ENCODE peak calls at places on chromosomes 5 and 9, in nine cellular contexts. Z is fibroblast of lung, Y is PC-9, V is neural progenitor cell, D is heart left ventricle, E is cardiac muscle cell, P is dorsolateral prefrontal cortex, N is left ventricle myocardium inferior, U is PC-3. I is an unnamed sample. For H3K27me3, the result is how much of the 10 kb centered on the place peaks cover.

GRCh38 chr5:123807177-123807900 is 295.4 kb downstream of the CSNK1G3 start:
- DNase-seq in E (no peak), N (no peak), Y (no peak), P (no peak), V (peak), Z (no peak), U (peak), D (no peak), I (peak)

GRCh38 chr9:99497641-99498040 is 275.6 kb downstream of the SEC61B start:
- DNase-seq in Y (no peak), Z (no peak), D (no peak), E (no peak), P (no peak), U (peak), V (no peak), N (no peak), I (no peak)

GRCh38 chr5:40383719-40384651 is 295.7 kb upstream of the PTGER4 start:
- DNase-seq in E (peak), Z (peak), D (no peak), V (no peak), Y (peak), P (no peak), U (peak), N (no peak), I (peak)

GRCh38 chr9:708556-709432 is 132.7 kb upstream of the DMRT1 start:
- DNase-seq in P (no peak), E (no peak), V (no peak), Y (no peak), Z (no peak), D (peak), N (no peak), U (no peak), I (no peak)

GRCh38 chr5:82359286-82359685 is 81.1 kb upstream of the RPS23 start:
- DNase-seq in D (no peak), P (no peak), N (no peak), Y (no peak), U (no peak), V (no peak), Z (peak), E (peak), I (peak)

GRCh38 chr5:18305288-18305899 is 671.1 kb downstream of the TAF11L14 start:
- DNase-seq in N (no peak), Z (peak), V (peak), U (peak), Y (peak), P (no peak), E (peak), D (no peak), I (no peak)

GRCh38 chr9:127942152-127943010 is 4.7 kb upstream of the DPM2 start:
- DNase-seq in N (peak), P (peak), Y (peak), U (peak), Z (peak), V (peak), E (peak), D (peak), I (no peak)

GRCh38 chr9:136960212-136960937 is 8.3 kb downstream of the LCN12 start:
- DNase-seq in Z (no peak), V (no peak), N (no peak), Y (no peak), U (no peak), E (no peak), P (no peak), D (no peak), I (no peak)

GRCh38 chr9:3794005-3794404 is 268.2 kb upstream of the RFX3 start:
- DNase-seq in P (no peak), E (peak), Z (peak), D (no peak), Y (no peak), V (peak), U (peak), N (no peak), I (no peak)

GRCh38 chr9:37201581-37201980 is 81.2 kb downstream of the ZCCHC7 start:
- DNase-seq in Y (no peak), E (no peak), D (no peak), U (no peak), N (no peak), Z (no peak), V (peak), P (no peak), I (no peak)

GRCh38 chr5:5005351-5005750 is 134.8 kb upstream of the ADAMTS16 start:
- DNase-seq in V (no peak), D (no peak), Y (no peak), N (no peak), P (no peak), E (no peak), Z (no peak), U (no peak), I (no peak)

GRCh38 chr9:87149794-87150193 is 202.5 kb upstream of the GAS1 start:
- DNase-seq in Z (peak), Y (no peak), E (no peak), V (no peak), D (no peak), N (no peak), U (no peak), P (no peak), I (no peak)

GRCh38 chr9:87152206-87152605 is 204.9 kb upstream of the GAS1 start:
- DNase-seq in U (no peak), Y (no peak), V (no peak), E (no peak), Z (no peak), N (no peak), P (no peak), D (no peak), I (no peak)

GRCh38 chr9:87147803-87148202 is 200.5 kb upstream of the GAS1 start:
- DNase-seq in E (no peak), Y (no peak), Z (no peak), D (no peak), U (no peak), P (no peak), N (no peak), V (no peak), I (no peak)

GRCh38 chr9:87148391-87149237 is 201.3 kb upstream of the GAS1 start:
- DNase-seq in Z (peak), D (peak), E (peak), P (peak), U (no peak), Y (peak), N (peak), V (peak), I (peak)
- TF ChIP-seq CTCF in Z (no peak), D (peak), E (peak), P (peak), U (no peak), Y (no peak), N (peak), V (no peak), I (peak)

GRCh38 chr5:3602713-3603502 is 7.3 kb downstream of the IRX1 start:
- DNase-seq in U (no peak), P (peak), Y (no peak), N (peak), Z (peak), V (peak), D (peak), E (peak), I (no peak)
- H3K27me3 ChIP-seq in U (under half), P (half or more), Y (under half), N (half or more), Z (under half), V (half or more), D (half or more), E (half or more), I (under half)

GRCh38 chr5:83711982-83712601 is 8.6 kb downstream of the HAPLN1 start:
- DNase-seq in E (peak), V (peak), P (peak), D (no peak), Y (peak), N (no peak), U (peak), Z (peak), I (no peak)
- H3K27ac ChIP-seq in E (no peak), V (no peak), P (no peak), D (no peak), Y (no peak), N (no peak), U (no peak), Z (no peak), I (no peak)

GRCh38 chr5:143208781-143209510 is 194.5 kb downstream of the NR3C1 start:
- DNase-seq in U (peak), P (no peak), Y (no peak), D (no peak), N (no peak), V (no peak), E (no peak), Z (peak), I (no peak)
- TF ChIP-seq CTCF in U (peak), P (no peak), Y (no peak), D (no peak), N (no peak), V (peak), E (peak), Z (peak), I (peak)

GRCh38 chr5:179348833-179349232 is 3.6 kb upstream of the ADAMTS2 start:
- DNase-seq in E (no peak), D (no peak), Y (no peak), Z (no peak), N (no peak), V (no peak), P (no peak), U (no peak), I (no peak)
- H3K27me3 ChIP-seq in E (half or more), D (under half), Y (half or more), Z (under half), N (half or more), V (half or more), P (under half), U (half or more), I (under half)

DNA sequence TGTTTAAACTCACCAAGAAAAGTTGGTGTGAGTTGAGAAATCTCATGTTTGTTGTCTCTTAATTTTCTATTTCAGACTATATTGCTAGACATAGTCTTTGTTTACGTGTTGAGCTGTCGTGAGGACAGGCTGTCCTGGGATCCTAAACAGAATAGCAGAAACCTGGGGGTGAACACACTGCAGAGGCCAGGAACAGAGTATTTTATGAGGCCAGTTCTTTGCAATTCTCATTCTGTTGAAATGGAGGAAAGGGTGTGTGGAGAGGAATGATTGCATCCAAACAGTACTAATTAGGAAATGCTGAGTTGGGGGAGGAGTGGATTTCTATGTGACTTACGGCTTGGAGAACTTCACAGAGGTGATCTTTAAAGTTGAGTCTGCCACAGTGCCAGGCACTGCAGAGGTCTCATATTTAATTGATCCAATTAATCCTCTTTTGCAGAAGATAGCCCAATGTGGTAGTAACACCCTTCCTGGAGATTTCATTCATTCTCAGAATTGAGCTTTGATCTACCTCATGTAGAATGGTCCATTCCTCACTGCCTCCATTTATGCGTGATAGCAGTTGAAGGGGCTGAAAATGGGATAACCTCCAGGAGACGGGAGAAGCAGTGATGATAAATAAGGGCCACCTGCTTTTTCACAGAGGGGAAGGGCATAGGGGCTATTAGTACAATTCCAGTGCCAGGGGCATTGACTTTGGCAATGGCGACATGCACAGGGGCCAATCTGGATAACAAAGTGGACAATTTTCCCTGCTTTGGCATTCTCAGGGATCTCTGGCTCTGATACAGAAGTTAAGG is 84.7 kb upstream of the TNFAIP8 start:
- DNase-seq in N (no peak), D (no peak), Z (no peak), Y (no peak), P (no peak), V (no peak), U (no peak), E (no peak), I (no peak)
- H3K27ac ChIP-seq in N (no peak), D (no peak), Z (no peak), Y (no peak), P (no peak), V (no peak), U (peak), E (no peak), I (no peak)

GRCh38 chr9:129197978-129198736 is 20.1 kb upstream of the IER5L start:
- DNase-seq in P (peak), N (peak), Y (no peak), E (peak), U (no peak), D (peak), Z (peak), V (no peak), I (peak)
- TF ChIP-seq CTCF in P (no peak), N (no peak), Y (no peak), E (peak), U (no peak), D (peak), Z (no peak), V (no peak), I (peak)